ENCODE peak calls at places on chromosomes 6 and 20, in eight cellular contexts. One of them, this sample, is unnamed.

GRCh38 chr6:138512615-138513014 is 13.3 kb upstream of the NHSL1 start:
- DNase-seq in astrocyte of the spinal cord: no peak
- DNase-seq in naive thymus-derived CD4-positive, alpha-beta T cell: no peak
- DNase-seq in WERI-Rb-1: no peak
- DNase-seq in iPS DF 6.9: no peak
- DNase-seq in activated CD4-positive, alpha-beta memory T cell treated with anti-CD3 and anti-CD28 coated beads for 36 hours: no peak
- DNase-seq in GM13977: no peak
- DNase-seq in testis: no peak
- DNase-seq in this sample: no peak

GRCh38 chr6:116328528-116328903 is 42.2 kb upstream of the DSE start:
- DNase-seq in astrocyte of the spinal cord: peak
- DNase-seq in naive thymus-derived CD4-positive, alpha-beta T cell: no peak
- DNase-seq in WERI-Rb-1: no peak
- DNase-seq in iPS DF 6.9: no peak
- DNase-seq in activated CD4-positive, alpha-beta memory T cell treated with anti-CD3 and anti-CD28 coated beads for 36 hours: no peak
- DNase-seq in GM13977: no peak
- DNase-seq in testis: no peak
- DNase-seq in this sample: no peak

GRCh38 chr6:79656134-79656533 is 25.0 kb downstream of the SH3BGRL2 start:
- DNase-seq in astrocyte of the spinal cord: no peak
- DNase-seq in naive thymus-derived CD4-positive, alpha-beta T cell: no peak
- DNase-seq in WERI-Rb-1: no peak
- DNase-seq in iPS DF 6.9: no peak
- DNase-seq in activated CD4-positive, alpha-beta memory T cell treated with anti-CD3 and anti-CD28 coated beads for 36 hours: no peak
- DNase-seq in GM13977: no peak
- DNase-seq in testis: no peak
- DNase-seq in this sample: no peak

GRCh38 chr6:88599561-88599960 is 363.9 kb downstream of the RNGTT start:
- DNase-seq in astrocyte of the spinal cord: no peak
- DNase-seq in naive thymus-derived CD4-positive, alpha-beta T cell: no peak
- DNase-seq in WERI-Rb-1: no peak
- DNase-seq in iPS DF 6.9: peak
- DNase-seq in activated CD4-positive, alpha-beta memory T cell treated with anti-CD3 and anti-CD28 coated beads for 36 hours: no peak
- DNase-seq in GM13977: no peak
- DNase-seq in testis: no peak
- DNase-seq in this sample: no peak

GRCh38 chr20:45945678-45946148 is 11.2 kb downstream of the PCIF1 start:
- DNase-seq in astrocyte of the spinal cord: peak
- DNase-seq in naive thymus-derived CD4-positive, alpha-beta T cell: no peak
- DNase-seq in WERI-Rb-1: no peak
- DNase-seq in iPS DF 6.9: no peak
- DNase-seq in activated CD4-positive, alpha-beta memory T cell treated with anti-CD3 and anti-CD28 coated beads for 36 hours: no peak
- DNase-seq in GM13977: no peak
- DNase-seq in testis: peak
- DNase-seq in this sample: no peak

GRCh38 chr6:141123084-141123483 is 1009.6 kb upstream of the GJE1 start:
- DNase-seq in astrocyte of the spinal cord: no peak
- DNase-seq in naive thymus-derived CD4-positive, alpha-beta T cell: no peak
- DNase-seq in WERI-Rb-1: no peak
- DNase-seq in iPS DF 6.9: no peak
- DNase-seq in activated CD4-positive, alpha-beta memory T cell treated with anti-CD3 and anti-CD28 coated beads for 36 hours: no peak
- DNase-seq in GM13977: no peak
- DNase-seq in testis: no peak
- DNase-seq in this sample: no peak

GRCh38 chr20:1782181-1782580 is 113.0 kb upstream of the SIRPA start:
- DNase-seq in astrocyte of the spinal cord: no peak
- DNase-seq in naive thymus-derived CD4-positive, alpha-beta T cell: no peak
- DNase-seq in WERI-Rb-1: no peak
- DNase-seq in iPS DF 6.9: no peak
- DNase-seq in activated CD4-positive, alpha-beta memory T cell treated with anti-CD3 and anti-CD28 coated beads for 36 hours: no peak
- DNase-seq in GM13977: no peak
- DNase-seq in testis: no peak
- DNase-seq in this sample: no peak

GRCh38 chr20:63128367-63128766 is 87.6 kb downstream of the YTHDF1 start:
- DNase-seq in astrocyte of the spinal cord: no peak
- DNase-seq in naive thymus-derived CD4-positive, alpha-beta T cell: no peak
- DNase-seq in WERI-Rb-1: no peak
- DNase-seq in iPS DF 6.9: no peak
- DNase-seq in activated CD4-positive, alpha-beta memory T cell treated with anti-CD3 and anti-CD28 coated beads for 36 hours: no peak
- DNase-seq in GM13977: no peak
- DNase-seq in testis: no peak
- DNase-seq in this sample: no peak

GRCh38 chr6:35629876-35630378 is 58.8 kb downstream of the FKBP5 start:
- DNase-seq in astrocyte of the spinal cord: no peak
- DNase-seq in naive thymus-derived CD4-positive, alpha-beta T cell: no peak
- DNase-seq in WERI-Rb-1: no peak
- DNase-seq in iPS DF 6.9: no peak
- DNase-seq in activated CD4-positive, alpha-beta memory T cell treated with anti-CD3 and anti-CD28 coated beads for 36 hours: no peak
- DNase-seq in GM13977: no peak
- DNase-seq in testis: no peak
- DNase-seq in this sample: no peak

GRCh38 chr20:2871111-2871465 is 2.2 kb upstream of the PTPRA start:
- DNase-seq in astrocyte of the spinal cord: peak
- DNase-seq in naive thymus-derived CD4-positive, alpha-beta T cell: no peak
- DNase-seq in WERI-Rb-1: no peak
- DNase-seq in iPS DF 6.9: no peak
- DNase-seq in activated CD4-positive, alpha-beta memory T cell treated with anti-CD3 and anti-CD28 coated beads for 36 hours: no peak
- DNase-seq in GM13977: no peak
- DNase-seq in testis: no peak
- DNase-seq in this sample: no peak

GRCh38 chr6:26554669-26555504 is 16.7 kb downstream of the HMGN4 start:
- DNase-seq in astrocyte of the spinal cord: peak
- DNase-seq in naive thymus-derived CD4-positive, alpha-beta T cell: peak
- DNase-seq in WERI-Rb-1: no peak
- DNase-seq in iPS DF 6.9: no peak
- DNase-seq in activated CD4-positive, alpha-beta memory T cell treated with anti-CD3 and anti-CD28 coated beads for 36 hours: peak
- DNase-seq in GM13977: peak
- DNase-seq in testis: no peak
- DNase-seq in this sample: peak

GRCh38 chr6:70299456-70299855 is 3.4 kb downstream of the COL9A1 start:
- DNase-seq in astrocyte of the spinal cord: peak
- DNase-seq in naive thymus-derived CD4-positive, alpha-beta T cell: no peak
- DNase-seq in WERI-Rb-1: no peak
- DNase-seq in iPS DF 6.9: no peak
- DNase-seq in activated CD4-positive, alpha-beta memory T cell treated with anti-CD3 and anti-CD28 coated beads for 36 hours: no peak
- DNase-seq in GM13977: no peak
- DNase-seq in testis: no peak
- DNase-seq in this sample: no peak

GRCh38 chr6:35170166-35170565 is 29.0 kb upstream of the TCP11 start:
- DNase-seq in astrocyte of the spinal cord: peak
- DNase-seq in naive thymus-derived CD4-positive, alpha-beta T cell: no peak
- DNase-seq in WERI-Rb-1: no peak
- DNase-seq in iPS DF 6.9: no peak
- DNase-seq in activated CD4-positive, alpha-beta memory T cell treated with anti-CD3 and anti-CD28 coated beads for 36 hours: no peak
- DNase-seq in GM13977: no peak
- DNase-seq in testis: no peak
- DNase-seq in this sample: no peak

GRCh38 chr6:104711371-104711770 is 148.3 kb downstream of the HACE1 start:
- DNase-seq in astrocyte of the spinal cord: peak
- DNase-seq in naive thymus-derived CD4-positive, alpha-beta T cell: no peak
- DNase-seq in WERI-Rb-1: peak
- DNase-seq in iPS DF 6.9: no peak
- DNase-seq in activated CD4-positive, alpha-beta memory T cell treated with anti-CD3 and anti-CD28 coated beads for 36 hours: no peak
- DNase-seq in GM13977: no peak
- DNase-seq in testis: no peak
- DNase-seq in this sample: no peak

GRCh38 chr6:20008081-20008480 is 170.9 kb downstream of the ID4 start:
- DNase-seq in astrocyte of the spinal cord: no peak
- DNase-seq in naive thymus-derived CD4-positive, alpha-beta T cell: no peak
- DNase-seq in WERI-Rb-1: no peak
- DNase-seq in iPS DF 6.9: no peak
- DNase-seq in activated CD4-positive, alpha-beta memory T cell treated with anti-CD3 and anti-CD28 coated beads for 36 hours: no peak
- DNase-seq in GM13977: no peak
- DNase-seq in testis: no peak
- DNase-seq in this sample: no peak

GRCh38 chr6:136440187-136440582 is 110.0 kb downstream of the MAP7 start:
- DNase-seq in astrocyte of the spinal cord: no peak
- DNase-seq in naive thymus-derived CD4-positive, alpha-beta T cell: no peak
- DNase-seq in WERI-Rb-1: no peak
- DNase-seq in iPS DF 6.9: no peak
- DNase-seq in activated CD4-positive, alpha-beta memory T cell treated with anti-CD3 and anti-CD28 coated beads for 36 hours: no peak
- DNase-seq in GM13977: no peak
- DNase-seq in testis: no peak
- DNase-seq in this sample: no peak

GRCh38 chr6:128464790-128465189 is 55.6 kb downstream of the PTPRK start:
- DNase-seq in astrocyte of the spinal cord: peak
- DNase-seq in naive thymus-derived CD4-positive, alpha-beta T cell: no peak
- DNase-seq in WERI-Rb-1: no peak
- DNase-seq in iPS DF 6.9: no peak
- DNase-seq in activated CD4-positive, alpha-beta memory T cell treated with anti-CD3 and anti-CD28 coated beads for 36 hours: no peak
- DNase-seq in GM13977: no peak
- DNase-seq in testis: no peak
- DNase-seq in this sample: no peak

GRCh38 chr6:101396552-101397173 is 3.2 kb downstream of the GRIK2 start:
- DNase-seq in astrocyte of the spinal cord: peak
- DNase-seq in naive thymus-derived CD4-positive, alpha-beta T cell: no peak
- DNase-seq in WERI-Rb-1: no peak
- DNase-seq in iPS DF 6.9: no peak
- DNase-seq in activated CD4-positive, alpha-beta memory T cell treated with anti-CD3 and anti-CD28 coated beads for 36 hours: peak
- DNase-seq in GM13977: peak
- DNase-seq in testis: peak
- DNase-seq in this sample: peak

GRCh38 chr6:29792123-29793035 is 35.2 kb upstream of the HLA-G start:
- DNase-seq in astrocyte of the spinal cord: no peak
- DNase-seq in naive thymus-derived CD4-positive, alpha-beta T cell: peak
- DNase-seq in WERI-Rb-1: no peak
- DNase-seq in iPS DF 6.9: no peak
- DNase-seq in activated CD4-positive, alpha-beta memory T cell treated with anti-CD3 and anti-CD28 coated beads for 36 hours: peak
- DNase-seq in GM13977: peak
- DNase-seq in testis: peak
- DNase-seq in this sample: peak

GRCh38 chr6:165573671-165574070 is 89.4 kb downstream of the PDE10A start:
- DNase-seq in astrocyte of the spinal cord: peak
- DNase-seq in naive thymus-derived CD4-positive, alpha-beta T cell: no peak
- DNase-seq in WERI-Rb-1: no peak
- DNase-seq in iPS DF 6.9: no peak
- DNase-seq in activated CD4-positive, alpha-beta memory T cell treated with anti-CD3 and anti-CD28 coated beads for 36 hours: no peak
- DNase-seq in GM13977: no peak
- DNase-seq in testis: peak
- DNase-seq in this sample: no peak

GRCh38 chr6:43916091-43916923 is 146.3 kb downstream of the VEGFA start:
- DNase-seq in astrocyte of the spinal cord: no peak
- DNase-seq in naive thymus-derived CD4-positive, alpha-beta T cell: no peak
- DNase-seq in WERI-Rb-1: no peak
- DNase-seq in iPS DF 6.9: no peak
- DNase-seq in activated CD4-positive, alpha-beta memory T cell treated with anti-CD3 and anti-CD28 coated beads for 36 hours: no peak
- DNase-seq in GM13977: no peak
- DNase-seq in testis: no peak
- DNase-seq in this sample: no peak

GRCh38 chr6:77172578-77172977 is 290.7 kb downstream of the HTR1B start:
- DNase-seq in astrocyte of the spinal cord: no peak
- DNase-seq in naive thymus-derived CD4-positive, alpha-beta T cell: no peak
- DNase-seq in WERI-Rb-1: no peak
- DNase-seq in iPS DF 6.9: no peak
- DNase-seq in activated CD4-positive, alpha-beta memory T cell treated with anti-CD3 and anti-CD28 coated beads for 36 hours: no peak
- DNase-seq in GM13977: no peak
- DNase-seq in testis: no peak
- DNase-seq in this sample: no peak

GRCh38 chr20:48453477-48454093 is 374.2 kb downstream of the PREX1 start:
- DNase-seq in astrocyte of the spinal cord: no peak
- DNase-seq in naive thymus-derived CD4-positive, alpha-beta T cell: no peak
- DNase-seq in WERI-Rb-1: no peak
- DNase-seq in iPS DF 6.9: no peak
- DNase-seq in activated CD4-positive, alpha-beta memory T cell treated with anti-CD3 and anti-CD28 coated beads for 36 hours: no peak
- DNase-seq in GM13977: no peak
- DNase-seq in testis: no peak
- DNase-seq in this sample: no peak

GRCh38 chr20:15814903-15815302 is 758.3 kb downstream of the KIF16B start:
- DNase-seq in astrocyte of the spinal cord: no peak
- DNase-seq in naive thymus-derived CD4-positive, alpha-beta T cell: no peak
- DNase-seq in WERI-Rb-1: no peak
- DNase-seq in iPS DF 6.9: no peak
- DNase-seq in activated CD4-positive, alpha-beta memory T cell treated with anti-CD3 and anti-CD28 coated beads for 36 hours: no peak
- DNase-seq in GM13977: no peak
- DNase-seq in testis: no peak
- DNase-seq in this sample: no peak

GRCh38 chr6:144582939-144583613 is 297.9 kb downstream of the UTRN start:
- DNase-seq in astrocyte of the spinal cord: peak
- DNase-seq in naive thymus-derived CD4-positive, alpha-beta T cell: peak
- DNase-seq in WERI-Rb-1: no peak
- DNase-seq in iPS DF 6.9: no peak
- DNase-seq in activated CD4-positive, alpha-beta memory T cell treated with anti-CD3 and anti-CD28 coated beads for 36 hours: peak
- DNase-seq in GM13977: peak
- DNase-seq in testis: peak
- DNase-seq in this sample: peak

GRCh38 chr20:22974354-22974753 is 60.8 kb upstream of the SSTR4 start:
- DNase-seq in astrocyte of the spinal cord: no peak
- DNase-seq in naive thymus-derived CD4-positive, alpha-beta T cell: no peak
- DNase-seq in WERI-Rb-1: no peak
- DNase-seq in iPS DF 6.9: peak
- DNase-seq in activated CD4-positive, alpha-beta memory T cell treated with anti-CD3 and anti-CD28 coated beads for 36 hours: no peak
- DNase-seq in GM13977: no peak
- DNase-seq in testis: no peak
- DNase-seq in this sample: no peak

GRCh38 chr6:1190361-1190760 is 121.5 kb upstream of the FOXQ1 start:
- DNase-seq in astrocyte of the spinal cord: peak
- DNase-seq in naive thymus-derived CD4-positive, alpha-beta T cell: no peak
- DNase-seq in WERI-Rb-1: peak
- DNase-seq in iPS DF 6.9: no peak
- DNase-seq in activated CD4-positive, alpha-beta memory T cell treated with anti-CD3 and anti-CD28 coated beads for 36 hours: no peak
- DNase-seq in GM13977: no peak
- DNase-seq in testis: no peak
- DNase-seq in this sample: no peak

GRCh38 chr20:12638633-12639360 is 370.0 kb upstream of the SPTLC3 start:
- DNase-seq in astrocyte of the spinal cord: no peak
- DNase-seq in naive thymus-derived CD4-positive, alpha-beta T cell: no peak
- DNase-seq in WERI-Rb-1: no peak
- DNase-seq in iPS DF 6.9: no peak
- DNase-seq in activated CD4-positive, alpha-beta memory T cell treated with anti-CD3 and anti-CD28 coated beads for 36 hours: no peak
- DNase-seq in GM13977: no peak
- DNase-seq in testis: no peak
- DNase-seq in this sample: no peak

GRCh38 chr6:85041376-85041775 is 277.0 kb upstream of the TBX18 start:
- DNase-seq in astrocyte of the spinal cord: no peak
- DNase-seq in naive thymus-derived CD4-positive, alpha-beta T cell: no peak
- DNase-seq in WERI-Rb-1: no peak
- DNase-seq in iPS DF 6.9: no peak
- DNase-seq in activated CD4-positive, alpha-beta memory T cell treated with anti-CD3 and anti-CD28 coated beads for 36 hours: no peak
- DNase-seq in GM13977: no peak
- DNase-seq in testis: no peak
- DNase-seq in this sample: no peak

GRCh38 chr20:30486103-30486478 is 771.4 kb upstream of the DEFB115 start:
- DNase-seq in astrocyte of the spinal cord: no peak
- DNase-seq in naive thymus-derived CD4-positive, alpha-beta T cell: no peak
- DNase-seq in WERI-Rb-1: no peak
- DNase-seq in iPS DF 6.9: no peak
- DNase-seq in activated CD4-positive, alpha-beta memory T cell treated with anti-CD3 and anti-CD28 coated beads for 36 hours: no peak
- DNase-seq in GM13977: peak
- DNase-seq in testis: no peak
- DNase-seq in this sample: peak

GRCh38 chr6:19866900-19867627 is 29.9 kb downstream of the ID4 start:
- DNase-seq in astrocyte of the spinal cord: peak
- DNase-seq in naive thymus-derived CD4-positive, alpha-beta T cell: no peak
- DNase-seq in WERI-Rb-1: no peak
- DNase-seq in iPS DF 6.9: no peak
- DNase-seq in activated CD4-positive, alpha-beta memory T cell treated with anti-CD3 and anti-CD28 coated beads for 36 hours: no peak
- DNase-seq in GM13977: no peak
- DNase-seq in testis: no peak
- DNase-seq in this sample: no peak

GRCh38 chr6:151352410-151353399 is 38.7 kb downstream of the ZBTB2 start:
- DNase-seq in astrocyte of the spinal cord: no peak
- DNase-seq in naive thymus-derived CD4-positive, alpha-beta T cell: no peak
- DNase-seq in WERI-Rb-1: no peak
- DNase-seq in iPS DF 6.9: no peak
- DNase-seq in activated CD4-positive, alpha-beta memory T cell treated with anti-CD3 and anti-CD28 coated beads for 36 hours: no peak
- DNase-seq in GM13977: no peak
- DNase-seq in testis: no peak
- DNase-seq in this sample: no peak

GRCh38 chr20:32527052-32527446 is 58.1 kb downstream of the NOL4L start:
- DNase-seq in astrocyte of the spinal cord: no peak
- DNase-seq in naive thymus-derived CD4-positive, alpha-beta T cell: no peak
- DNase-seq in WERI-Rb-1: no peak
- DNase-seq in iPS DF 6.9: no peak
- DNase-seq in activated CD4-positive, alpha-beta memory T cell treated with anti-CD3 and anti-CD28 coated beads for 36 hours: no peak
- DNase-seq in GM13977: no peak
- DNase-seq in testis: no peak
- DNase-seq in this sample: no peak

GRCh38 chr6:166439366-166440091 is 56.8 kb upstream of the MPC1 start:
- DNase-seq in astrocyte of the spinal cord: no peak
- DNase-seq in naive thymus-derived CD4-positive, alpha-beta T cell: no peak
- DNase-seq in WERI-Rb-1: peak
- DNase-seq in iPS DF 6.9: no peak
- DNase-seq in activated CD4-positive, alpha-beta memory T cell treated with anti-CD3 and anti-CD28 coated beads for 36 hours: no peak
- DNase-seq in GM13977: no peak
- DNase-seq in testis: no peak
- DNase-seq in this sample: no peak

This sample was measured in B cell.